ENCODE peak calls at places on chromosomes 2 and 18, in four cellular contexts. L is NCI-H1092 treated with DMSO at 0.1 percent for 48 hours, J is pancreas, I is NCI-H2081. T is an unnamed sample.

GRCh38 chr2:55550368-55551102 is 31.0 kb downstream of the CFAP36 start:
- DNase-seq in L (no peak), J (no peak), I (no peak), T (no peak)

GRCh38 chr2:128715360-128715759 is 396.7 kb upstream of the HS6ST1 start:
- DNase-seq in L (no peak), J (no peak), I (no peak), T (no peak)

GRCh38 chr2:166487082-166487654 is 6.9 kb downstream of the SCN7A start:
- DNase-seq in L (no peak), J (no peak), I (no peak), T (no peak)

GRCh38 chr2:73859721-73860586 is 31.2 kb downstream of the STAMBP start:
- DNase-seq in L (no peak), J (no peak), I (no peak), T (no peak)

GRCh38 chr2:234291765-234292204 is 205.1 kb downstream of the ARL4C start:
- DNase-seq in L (peak), J (no peak), I (peak), T (no peak)

GRCh38 chr2:105142239-105142638 is 99.3 kb upstream of the GPR45 start:
- DNase-seq in L (no peak), J (no peak), I (no peak), T (no peak)

GRCh38 chr2:212898011-212898410 is 253.4 kb downstream of the IKZF2 start:
- DNase-seq in L (no peak), J (no peak), I (no peak), T (no peak)

GRCh38 chr2:186256540-186256939 is 229.5 kb upstream of the ZC3H15 start:
- DNase-seq in L (peak), J (no peak), I (peak), T (no peak)

GRCh38 chr2:216665717-216666116 is 29.6 kb downstream of the IGFBP5 start:
- DNase-seq in L (peak), J (peak), I (peak), T (no peak)

GRCh38 chr2:237096911-237097310 is 11.2 kb downstream of the COPS8 start:
- DNase-seq in L (no peak), J (no peak), I (no peak), T (no peak)

GRCh38 chr2:121603185-121603584 is 46.1 kb downstream of the CLASP1 start:
- DNase-seq in L (no peak), J (no peak), I (no peak), T (no peak)

GRCh38 chr18:68725341-68725740 is 10.4 kb upstream of the TMX3 start:
- DNase-seq in L (no peak), J (no peak), I (no peak), T (no peak)

GRCh38 chr2:199136241-199136640 is 321.5 kb downstream of the SATB2 start:
- DNase-seq in L (no peak), J (no peak), I (no peak), T (no peak)

GRCh38 chr18:35653392-35653791 is 71.9 kb downstream of the GALNT1 start:
- DNase-seq in L (no peak), J (no peak), I (no peak), T (no peak)

GRCh38 chr2:152755029-152755428 is 36.6 kb downstream of the ARL6IP6 start:
- DNase-seq in L (no peak), J (no peak), I (no peak), T (no peak)

GRCh38 chr2:45123065-45123464 is 113.8 kb upstream of the SIX2 start:
- DNase-seq in L (no peak), J (no peak), I (no peak), T (no peak)

T was measured in T follicular helper cell.